ENCODE peak calls at places on chromosomes 7 and 10, in six cellular contexts. Q is HCT116, V is suprapubic skin, F is stomach, Z is GM12878, D is breast epithelium. S is an unnamed sample.

GRCh38 chr7:31692451-31692850 is 5.4 kb downstream of the PPP1R17 start:
- DNase-seq in Q (no peak), V (no peak), F (no peak), Z (no peak), D (no peak), S (no peak)

GRCh38 chr7:78301361-78301760 is 502.8 kb downstream of the PHTF2 start:
- DNase-seq in Q (no peak), V (no peak), F (no peak), Z (no peak), D (no peak), S (no peak)

GRCh38 chr7:157585113-157585861 is 248.5 kb downstream of the DNAJB6 start:
- DNase-seq in Q (no peak), V (no peak), F (no peak), Z (no peak), D (no peak), S (no peak)

GRCh38 chr10:13120786-13121499 is 21.0 kb downstream of the OPTN start:
- DNase-seq in Q (no peak), V (no peak), F (no peak), Z (no peak), D (no peak), S (no peak)

GRCh38 chr10:79904671-79905321 is 44.1 kb downstream of the SFTPD start:
- DNase-seq in Q (peak; percentile 27), V (peak; percentile 86), F (peak; percentile 71), Z (no peak), D (no peak), S (no peak)

GRCh38 chr7:1755783-1756626 is 85.9 kb downstream of the ELFN1 start:
- DNase-seq in Q (no peak), V (no peak), F (no peak), Z (no peak), D (no peak), S (no peak)

GRCh38 chr7:91892821-91893340 is 12.4 kb upstream of the MTERF1 start:
- DNase-seq in Q (peak; percentile 21), V (no peak), F (no peak), Z (no peak), D (no peak), S (no peak)

GRCh38 chr7:30973791-30974604 is 10.2 kb downstream of the GHRHR start:
- DNase-seq in Q (no peak), V (peak; percentile 75), F (no peak), Z (no peak), D (no peak), S (no peak)

GRCh38 chr7:35714862-35715261 is 19.9 kb upstream of the HERPUD2 start:
- DNase-seq in Q (no peak), V (no peak), F (no peak), Z (no peak), D (no peak), S (no peak)

GRCh38 chr10:454860-455259 is 234.6 kb downstream of the DIP2C start:
- DNase-seq in Q (peak; percentile 68), V (no peak), F (peak; percentile 49), Z (no peak), D (peak; percentile 50), S (no peak)

GRCh38 chr7:123865517-123866117 is 20.6 kb downstream of the HYAL4 start:
- DNase-seq in Q (peak; percentile 49), V (no peak), F (peak; percentile 60), Z (peak; percentile 21), D (no peak), S (no peak)

GRCh38 chr10:58513189-58514101 is 773 bp downstream of the BICC1 start:
- DNase-seq in Q (no peak), V (peak; percentile 87), F (peak; percentile 31), Z (no peak), D (peak; percentile 49), S (peak; percentile 12)

GRCh38 chr10:21495002-21495685 is 30.3 kb downstream of the SKIDA1 start:
- DNase-seq in Q (no peak), V (no peak), F (no peak), Z (no peak), D (no peak), S (no peak)

GRCh38 chr7:20107582-20107981 is 109.6 kb downstream of the MACC1 start:
- DNase-seq in Q (no peak), V (no peak), F (no peak), Z (no peak), D (peak; percentile 32), S (no peak)

GRCh38 chr7:139931190-139932007 is 102.3 kb downstream of the TBXAS1 start:
- DNase-seq in Q (no peak), V (no peak), F (no peak), Z (no peak), D (no peak), S (no peak)

GRCh38 chr7:139937685-139938084 is 108.6 kb downstream of the TBXAS1 start:
- DNase-seq in Q (no peak), V (no peak), F (no peak), Z (no peak), D (no peak), S (no peak)

GRCh38 chr7:139941866-139942265 is 112.8 kb downstream of the TBXAS1 start:
- DNase-seq in Q (no peak), V (no peak), F (no peak), Z (no peak), D (no peak), S (no peak)

GRCh38 chr7:139940866-139941265 is 111.8 kb downstream of the TBXAS1 start:
- DNase-seq in Q (no peak), V (no peak), F (no peak), Z (no peak), D (no peak), S (no peak)

GRCh38 chr7:139936760-139937310 is 107.8 kb downstream of the TBXAS1 start:
- DNase-seq in Q (no peak), V (no peak), F (no peak), Z (no peak), D (no peak), S (no peak)
- TF ChIP-seq POLR2AphosphoS5 in Q (no peak), V (no peak), F (no peak), Z (no peak), D (no peak), S (no peak)

GRCh38 chr7:121058975-121059374 is 70.5 kb downstream of the CPED1 start:
- DNase-seq in Q (no peak), V (no peak), F (no peak), Z (no peak), D (no peak), S (no peak)

GRCh38 chr7:121061826-121062582 is 73.5 kb downstream of the CPED1 start:
- DNase-seq in Q (no peak), V (no peak), F (no peak), Z (no peak), D (no peak), S (no peak)

GRCh38 chr7:121057878-121058277 is 69.4 kb downstream of the CPED1 start:
- DNase-seq in Q (no peak), V (no peak), F (no peak), Z (no peak), D (no peak), S (no peak)

GRCh38 chr7:121062684-121063279 is 74.3 kb downstream of the CPED1 start:
- DNase-seq in Q (no peak), V (no peak), F (no peak), Z (no peak), D (no peak), S (no peak)
- TF ChIP-seq POLR2A in Q (no peak), V (no peak), F (no peak), Z (no peak), D (no peak), S (no peak)

GRCh38 chr7:129825005-129825553 is 127.7 kb downstream of the UBE2H start:
- DNase-seq in Q (peak; percentile 91), V (peak; percentile 84), F (no peak), Z (no peak), D (peak; percentile 44), S (peak; percentile 38)
- TF ChIP-seq POLR2AphosphoS5 in Q (peak; percentile 33), V (no peak), F (no peak), Z (no peak), D (no peak), S (no peak)

DNA sequence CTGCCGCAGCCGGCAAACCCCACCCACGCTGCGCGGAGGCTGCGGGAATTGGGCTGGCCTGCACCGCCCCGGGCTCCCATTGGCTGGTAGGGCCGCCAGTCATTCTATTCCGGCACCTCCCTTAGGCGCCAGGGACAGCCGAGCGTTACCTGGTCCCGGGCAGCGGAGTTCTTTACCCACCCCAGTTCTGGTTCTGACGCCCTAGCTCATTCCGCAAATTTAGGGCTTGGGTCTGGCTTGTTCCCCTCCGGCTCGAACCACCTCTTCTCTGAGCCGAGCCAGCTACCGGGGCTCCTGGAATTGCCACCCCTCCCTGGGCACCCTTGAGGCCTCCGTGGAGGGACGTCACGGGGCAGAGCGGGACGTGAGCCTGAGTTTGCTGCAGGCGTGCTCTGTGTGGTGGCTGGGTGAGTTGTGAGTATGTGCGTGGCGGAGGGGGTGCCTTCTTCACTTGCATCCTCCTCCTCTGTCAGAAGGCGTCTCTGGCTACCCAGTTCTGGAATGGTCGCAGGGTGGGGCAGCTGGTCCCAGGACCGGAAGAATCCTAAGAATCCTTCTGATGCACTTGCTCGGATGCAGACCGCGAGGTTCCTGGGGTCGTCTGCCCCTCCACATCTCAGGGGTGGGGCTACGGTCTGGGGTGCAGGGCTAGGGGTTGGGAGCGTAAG is at the start of the genes PDZD7 and SFXN3:
- DNase-seq in Q (peak; percentile 94), V (peak; percentile 97), F (peak; percentile 98), Z (peak; percentile 48), D (peak; percentile 89), S (peak; percentile 98)
- TF ChIP-seq POLR2A in Q (no peak), V (no peak), F (no peak), Z (no peak), D (peak; percentile 8), S (no peak)

DNA sequence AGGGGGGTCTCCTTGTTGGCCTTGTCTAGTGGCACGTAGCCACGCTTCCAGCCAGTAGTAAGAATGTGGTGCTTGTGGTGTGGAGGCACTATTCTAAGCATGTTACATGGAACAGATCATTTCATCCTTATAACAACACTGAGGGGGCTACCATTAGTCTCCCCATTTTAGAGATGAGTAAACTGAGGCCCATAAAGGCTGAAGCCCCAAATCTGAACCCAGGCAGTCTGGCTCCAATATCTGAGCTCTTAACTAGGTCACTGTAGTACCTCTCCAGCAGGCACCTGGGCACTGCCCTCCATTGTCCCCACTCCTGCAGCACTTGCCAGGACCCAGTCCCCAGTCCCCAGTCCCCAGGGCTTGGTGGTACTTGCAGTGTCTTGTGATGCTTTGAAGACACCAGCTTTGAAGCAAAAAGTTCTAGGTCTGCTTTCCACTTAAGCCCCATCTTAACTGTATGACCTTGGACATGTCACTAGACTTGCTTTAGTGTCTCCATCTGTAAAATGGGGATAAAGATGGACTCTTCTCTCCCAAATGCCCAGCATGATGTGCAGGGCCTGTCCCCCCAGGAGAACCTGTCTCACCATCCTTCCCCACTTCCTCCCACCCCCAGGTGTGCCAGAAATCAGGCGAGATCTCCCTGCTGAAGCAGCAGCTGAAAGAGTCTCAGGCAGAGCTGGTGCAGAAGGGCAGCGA is 6.4 kb downstream of the LZTS2 start:
- DNase-seq in Q (no peak), V (no peak), F (no peak), Z (no peak), D (no peak), S (no peak)
- TF ChIP-seq POLR2AphosphoS5 in Q (no peak), V (no peak), F (no peak), Z (no peak), D (no peak), S (no peak)